ENCODE peak calls at places on chromosome 12, in seven cellular contexts. Q is HT-29, Y is occipital lobe, V is activated T-cell treated with anti-CD3 and anti-CD28 coated beads for 1 hour, K is hippocampal formation, L is progenitor cell of endocrine pancreas, A is SW480. B is an unnamed sample.

GRCh38 chr12:42474391-42474790 is 115.2 kb downstream of the PRICKLE1 start:
- DNase-seq in Q (peak; percentile 24), Y (no peak), V (no peak), K (no peak), L (no peak), A (peak; percentile 18), B (no peak)

GRCh38 chr12:15708396-15709070 is 80.7 kb downstream of the EPS8 start:
- DNase-seq in Q (no peak), Y (no peak), V (no peak), K (no peak), L (no peak), A (no peak), B (no peak)

GRCh38 chr12:19130224-19131019 is 889 bp downstream of the PLEKHA5 start:
- DNase-seq in Q (peak; percentile 59), Y (peak; percentile 32), V (no peak), K (no peak), L (peak; percentile 47), A (peak; percentile 57), B (no peak)

GRCh38 chr12:29867823-29868222 is 84.1 kb upstream of the TMTC1 start:
- DNase-seq in Q (no peak), Y (no peak), V (no peak), K (no peak), L (no peak), A (no peak), B (no peak)

GRCh38 chr12:121467638-121468403 is 67.9 kb downstream of the RNF34 start:
- DNase-seq in Q (peak; percentile 27), Y (no peak), V (no peak), K (no peak), L (peak; percentile 32), A (peak; percentile 13), B (peak; percentile 4)

GRCh38 chr12:2322554-2323120 is 269.9 kb downstream of the CACNA1C start:
- DNase-seq in Q (no peak), Y (no peak), V (no peak), K (no peak), L (no peak), A (no peak), B (no peak)

GRCh38 chr12:46214668-46215429 is 54.0 kb downstream of the SLC38A1 start:
- DNase-seq in Q (no peak), Y (no peak), V (peak; percentile 62), K (no peak), L (no peak), A (no peak), B (peak; percentile 78)

GRCh38 chr12:5921027-5921909 is 23.8 kb downstream of the ANO2 start:
- DNase-seq in Q (no peak), Y (no peak), V (no peak), K (no peak), L (no peak), A (no peak), B (no peak)

GRCh38 chr12:23472329-23472971 is 477.0 kb downstream of the SOX5 start:
- DNase-seq in Q (no peak), Y (no peak), V (no peak), K (no peak), L (no peak), A (peak; percentile 77), B (no peak)

GRCh38 chr12:98185606-98186005 is 329.8 kb upstream of the TMPO start:
- DNase-seq in Q (no peak), Y (no peak), V (no peak), K (no peak), L (no peak), A (no peak), B (no peak)

GRCh38 chr12:41345071-41345470 is 157.0 kb downstream of the PDZRN4 start:
- DNase-seq in Q (no peak), Y (no peak), V (no peak), K (peak; percentile 77), L (no peak), A (no peak), B (no peak)

GRCh38 chr12:45575823-45576448 is 153.6 kb upstream of the ARID2 start:
- DNase-seq in Q (no peak), Y (no peak), V (no peak), K (no peak), L (no peak), A (no peak), B (no peak)

GRCh38 chr12:131147894-131148293 is 194.2 kb downstream of the ADGRD1 start:
- DNase-seq in Q (no peak), Y (no peak), V (no peak), K (no peak), L (no peak), A (no peak), B (no peak)

GRCh38 chr12:69168828-69169227 is 70.5 kb upstream of the CPSF6 start:
- DNase-seq in Q (no peak), Y (no peak), V (no peak), K (no peak), L (no peak), A (no peak), B (no peak)

GRCh38 chr12:46459111-46459510 is 86.5 kb upstream of the SLC38A2 start:
- DNase-seq in Q (no peak), Y (no peak), V (no peak), K (no peak), L (no peak), A (no peak), B (no peak)

GRCh38 chr12:120628919-120629318 is 11.5 kb upstream of the CABP1 start:
- DNase-seq in Q (peak; percentile 37), Y (no peak), V (no peak), K (no peak), L (no peak), A (peak; percentile 16), B (no peak)

GRCh38 chr12:38906482-38907170 is 1.2 kb upstream of the CPNE8 start:
- DNase-seq in Q (peak; percentile 61), Y (peak; percentile 77), V (peak; percentile 44), K (peak; percentile 73), L (peak; percentile 87), A (peak; percentile 64), B (peak; percentile 34)

GRCh38 chr12:123041811-123042655 is 61.6 kb downstream of the ARL6IP4 start:
- DNase-seq in Q (no peak), Y (no peak), V (no peak), K (no peak), L (no peak), A (no peak), B (no peak)

GRCh38 chr12:15526033-15526432 is 203.7 kb downstream of the PTPRO start:
- DNase-seq in Q (peak; percentile 66), Y (no peak), V (no peak), K (no peak), L (no peak), A (peak; percentile 14), B (no peak)

GRCh38 chr12:119683413-119683812 is 15.5 kb downstream of the PRKAB1 start:
- DNase-seq in Q (no peak), Y (no peak), V (no peak), K (no peak), L (no peak), A (no peak), B (no peak)

GRCh38 chr12:5889381-5890047 is 55.5 kb downstream of the ANO2 start:
- DNase-seq in Q (peak; percentile 64), Y (no peak), V (no peak), K (no peak), L (no peak), A (peak; percentile 29), B (no peak)

GRCh38 chr12:105423921-105424320 is 93.4 kb downstream of the C12orf75 start:
- DNase-seq in Q (no peak), Y (no peak), V (no peak), K (no peak), L (no peak), A (no peak), B (no peak)

GRCh38 chr12:41709463-41710285 is 435.0 kb downstream of the GXYLT1 start:
- DNase-seq in Q (no peak), Y (no peak), V (no peak), K (no peak), L (no peak), A (no peak), B (no peak)

GRCh38 chr12:52649066-52649465 is 2.9 kb downstream of the KRT2 start:
- DNase-seq in Q (no peak), Y (no peak), V (no peak), K (no peak), L (no peak), A (no peak), B (no peak)

GRCh38 chr12:55748230-55748993 is 5.5 kb downstream of the GDF11 start:
- DNase-seq in Q (no peak), Y (no peak), V (no peak), K (no peak), L (no peak), A (no peak), B (no peak)